ENCODE peak calls at places on chromosomes 11 and 22, in seven cellular contexts. H is IMR-90; W is GM23248; L is RWPE1; C is stimulated activated naive B cell treated with anti-CD40 and anti-IgM and Interleukin-4, amounts not matched to agents 10 μg/mL and 1 μg/mL and 100 μg/mL, for 72 hours; G is kidney epithelial cell; Z is fibroblast of the aortic adventitia. F is an unnamed sample.

GRCh38 chr11:67090717-67091116 is 28.3 kb upstream of the KDM2A start:
- DNase-seq in C (no peak), H (no peak), L (no peak), W (no peak), G (no peak), Z (no peak), F (no peak)

GRCh38 chr11:12290477-12290922 is 86.9 kb upstream of the PARVA start:
- DNase-seq in C (no peak), L (no peak), H (no peak), Z (no peak), W (no peak), G (no peak), F (no peak)

GRCh38 chr22:49624421-49625177 is 203.1 kb downstream of the BRD1 start:
- DNase-seq in W (no peak), G (no peak), Z (no peak), H (no peak), L (no peak), C (no peak), F (no peak)

GRCh38 chr11:130644187-130644586 is 195.7 kb downstream of the ADAMTS15 start:
- DNase-seq in H (no peak), C (no peak), G (no peak), W (peak; percentile 13), L (no peak), Z (peak; percentile 66), F (no peak)

GRCh38 chr11:14029971-14030531 is 67.5 kb downstream of the SPON1 start:
- DNase-seq in W (peak; percentile 72), G (peak; percentile 9), Z (peak; percentile 89), H (peak; percentile 81), C (no peak), L (peak; percentile 56), F (peak; percentile 70)

GRCh38 chr11:45535033-45535432 is 130.4 kb downstream of the CHST1 start:
- DNase-seq in H (no peak), W (no peak), C (no peak), Z (no peak), G (no peak), L (no peak), F (no peak)

GRCh38 chr11:993632-994167 is 42.8 kb downstream of the MUC6 start:
- DNase-seq in C (no peak), G (no peak), W (no peak), H (no peak), Z (no peak), L (no peak), F (no peak)

GRCh38 chr11:84437129-84438123 is 1151.3 kb upstream of the CCDC90B start:
- DNase-seq in Z (peak; percentile 3), W (peak; percentile 9), L (no peak), G (no peak), H (no peak), C (no peak), F (peak; percentile 10)

GRCh38 chr11:64170419-64170818 is 4.5 kb upstream of the MACROD1 start:
- DNase-seq in Z (no peak), G (no peak), W (no peak), L (no peak), H (no peak), C (no peak), F (no peak)

F was measured in AG20443.